ENCODE peak calls at places on chromosomes 6 and 20, in eight cellular contexts. One of them, this sample, is unnamed.

GRCh38 chr6:145147559-145147958 is 587.8 kb downstream of the EPM2A start:
- DNase-seq in GM12865: no peak
- DNase-seq in spleen: no peak
- DNase-seq in cardiac fibroblast: no peak
- DNase-seq in brain microvascular endothelial cell: peak
- DNase-seq in hepatocyte: no peak
- DNase-seq in choroid plexus epithelial cell: peak
- DNase-seq in AG09309: peak
- DNase-seq in this sample: no peak

GRCh38 chr6:159093608-159094443 is 49.0 kb upstream of the TAGAP start:
- DNase-seq in GM12865: no peak
- DNase-seq in spleen: no peak
- DNase-seq in cardiac fibroblast: no peak
- DNase-seq in brain microvascular endothelial cell: no peak
- DNase-seq in hepatocyte: no peak
- DNase-seq in choroid plexus epithelial cell: no peak
- DNase-seq in AG09309: no peak
- DNase-seq in this sample: no peak

GRCh38 chr20:8875586-8875985 is 193.3 kb upstream of the PLCB4 start:
- DNase-seq in GM12865: no peak
- DNase-seq in spleen: no peak
- DNase-seq in cardiac fibroblast: no peak
- DNase-seq in brain microvascular endothelial cell: no peak
- DNase-seq in hepatocyte: no peak
- DNase-seq in choroid plexus epithelial cell: peak
- DNase-seq in AG09309: no peak
- DNase-seq in this sample: no peak

GRCh38 chr6:44527191-44527960 is 139.9 kb downstream of the CDC5L start:
- DNase-seq in GM12865: no peak
- DNase-seq in spleen: no peak
- DNase-seq in cardiac fibroblast: no peak
- DNase-seq in brain microvascular endothelial cell: no peak
- DNase-seq in hepatocyte: no peak
- DNase-seq in choroid plexus epithelial cell: no peak
- DNase-seq in AG09309: no peak
- DNase-seq in this sample: no peak

GRCh38 chr6:37819177-37819801 is at the start of gene ZFAND3:
- DNase-seq in GM12865: peak
- DNase-seq in spleen: peak
- DNase-seq in cardiac fibroblast: peak
- DNase-seq in brain microvascular endothelial cell: peak
- DNase-seq in hepatocyte: peak
- DNase-seq in choroid plexus epithelial cell: peak
- DNase-seq in AG09309: peak
- DNase-seq in this sample: peak

GRCh38 chr20:56362833-56363413 is 4.1 kb downstream of the FAM210B start:
- DNase-seq in GM12865: no peak
- DNase-seq in spleen: peak
- DNase-seq in cardiac fibroblast: no peak
- DNase-seq in brain microvascular endothelial cell: no peak
- DNase-seq in hepatocyte: no peak
- DNase-seq in choroid plexus epithelial cell: no peak
- DNase-seq in AG09309: no peak
- DNase-seq in this sample: no peak

GRCh38 chr6:12613819-12614218 is 102.7 kb upstream of the PHACTR1 start:
- DNase-seq in GM12865: no peak
- DNase-seq in spleen: no peak
- DNase-seq in cardiac fibroblast: peak
- DNase-seq in brain microvascular endothelial cell: no peak
- DNase-seq in hepatocyte: no peak
- DNase-seq in choroid plexus epithelial cell: no peak
- DNase-seq in AG09309: no peak
- DNase-seq in this sample: no peak

GRCh38 chr6:3458706-3459421 is 2.0 kb upstream of the SLC22A23 start:
- DNase-seq in GM12865: no peak
- DNase-seq in spleen: no peak
- DNase-seq in cardiac fibroblast: no peak
- DNase-seq in brain microvascular endothelial cell: no peak
- DNase-seq in hepatocyte: no peak
- DNase-seq in choroid plexus epithelial cell: no peak
- DNase-seq in AG09309: no peak
- DNase-seq in this sample: no peak

GRCh38 chr6:109892451-109893435 is 85.4 kb upstream of the GPR6 start:
- DNase-seq in GM12865: no peak
- DNase-seq in spleen: no peak
- DNase-seq in cardiac fibroblast: no peak
- DNase-seq in brain microvascular endothelial cell: no peak
- DNase-seq in hepatocyte: peak
- DNase-seq in choroid plexus epithelial cell: no peak
- DNase-seq in AG09309: no peak
- DNase-seq in this sample: no peak

GRCh38 chr6:39929733-39930461 is 4.4 kb downstream of the MOCS1 start:
- DNase-seq in GM12865: no peak
- DNase-seq in spleen: peak
- DNase-seq in cardiac fibroblast: peak
- DNase-seq in brain microvascular endothelial cell: peak
- DNase-seq in hepatocyte: no peak
- DNase-seq in choroid plexus epithelial cell: peak
- DNase-seq in AG09309: peak
- DNase-seq in this sample: no peak

GRCh38 chr6:139553916-139554315 is 179.5 kb upstream of the CITED2 start:
- DNase-seq in GM12865: no peak
- DNase-seq in spleen: no peak
- DNase-seq in cardiac fibroblast: no peak
- DNase-seq in brain microvascular endothelial cell: no peak
- DNase-seq in hepatocyte: no peak
- DNase-seq in choroid plexus epithelial cell: no peak
- DNase-seq in AG09309: no peak
- DNase-seq in this sample: no peak

GRCh38 chr6:89360415-89360999 is 8.0 kb upstream of the UBE2J1 start:
- DNase-seq in GM12865: peak
- DNase-seq in spleen: no peak
- DNase-seq in cardiac fibroblast: no peak
- DNase-seq in brain microvascular endothelial cell: no peak
- DNase-seq in hepatocyte: no peak
- DNase-seq in choroid plexus epithelial cell: peak
- DNase-seq in AG09309: no peak
- DNase-seq in this sample: no peak

GRCh38 chr6:120129228-120129627 is 779.7 kb upstream of the MAN1A1 start:
- DNase-seq in GM12865: no peak
- DNase-seq in spleen: no peak
- DNase-seq in cardiac fibroblast: no peak
- DNase-seq in brain microvascular endothelial cell: no peak
- DNase-seq in hepatocyte: no peak
- DNase-seq in choroid plexus epithelial cell: no peak
- DNase-seq in AG09309: no peak
- DNase-seq in this sample: no peak

GRCh38 chr6:164378330-164378729 is 931.1 kb downstream of the C6orf118 start:
- DNase-seq in GM12865: no peak
- DNase-seq in spleen: no peak
- DNase-seq in cardiac fibroblast: no peak
- DNase-seq in brain microvascular endothelial cell: no peak
- DNase-seq in hepatocyte: no peak
- DNase-seq in choroid plexus epithelial cell: no peak
- DNase-seq in AG09309: no peak
- DNase-seq in this sample: no peak

GRCh38 chr6:43634702-43635303 is 837 bp upstream of the MAD2L1BP start:
- DNase-seq in GM12865: no peak
- DNase-seq in spleen: no peak
- DNase-seq in cardiac fibroblast: no peak
- DNase-seq in brain microvascular endothelial cell: no peak
- DNase-seq in hepatocyte: no peak
- DNase-seq in choroid plexus epithelial cell: no peak
- DNase-seq in AG09309: no peak
- DNase-seq in this sample: no peak

GRCh38 chr6:36445651-36446050 is 2.9 kb downstream of the KCTD20 start:
- DNase-seq in GM12865: no peak
- DNase-seq in spleen: no peak
- DNase-seq in cardiac fibroblast: no peak
- DNase-seq in brain microvascular endothelial cell: no peak
- DNase-seq in hepatocyte: no peak
- DNase-seq in choroid plexus epithelial cell: no peak
- DNase-seq in AG09309: no peak
- DNase-seq in this sample: no peak

GRCh38 chr6:30647039-30647801 is at the start of gene C6orf136:
- DNase-seq in GM12865: peak
- DNase-seq in spleen: peak
- DNase-seq in cardiac fibroblast: peak
- DNase-seq in brain microvascular endothelial cell: peak
- DNase-seq in hepatocyte: peak
- DNase-seq in choroid plexus epithelial cell: peak
- DNase-seq in AG09309: no peak
- DNase-seq in this sample: peak

GRCh38 chr20:10603971-10604864 is 69.6 kb downstream of the JAG1 start:
- DNase-seq in GM12865: no peak
- DNase-seq in spleen: no peak
- DNase-seq in cardiac fibroblast: peak
- DNase-seq in brain microvascular endothelial cell: peak
- DNase-seq in hepatocyte: peak
- DNase-seq in choroid plexus epithelial cell: peak
- DNase-seq in AG09309: peak
- DNase-seq in this sample: no peak

GRCh38 chr20:10603378-10603777 is 70.4 kb downstream of the JAG1 start:
- DNase-seq in GM12865: peak
- DNase-seq in spleen: no peak
- DNase-seq in cardiac fibroblast: no peak
- DNase-seq in brain microvascular endothelial cell: peak
- DNase-seq in hepatocyte: no peak
- DNase-seq in choroid plexus epithelial cell: no peak
- DNase-seq in AG09309: no peak
- DNase-seq in this sample: no peak

GRCh38 chr20:10605547-10606195 is 68.1 kb downstream of the JAG1 start:
- DNase-seq in GM12865: no peak
- DNase-seq in spleen: no peak
- DNase-seq in cardiac fibroblast: no peak
- DNase-seq in brain microvascular endothelial cell: no peak
- DNase-seq in hepatocyte: no peak
- DNase-seq in choroid plexus epithelial cell: no peak
- DNase-seq in AG09309: no peak
- DNase-seq in this sample: no peak

GRCh38 chr20:10604865-10605440 is 68.8 kb downstream of the JAG1 start:
- DNase-seq in GM12865: no peak
- DNase-seq in spleen: no peak
- DNase-seq in cardiac fibroblast: no peak
- DNase-seq in brain microvascular endothelial cell: no peak
- DNase-seq in hepatocyte: no peak
- DNase-seq in choroid plexus epithelial cell: no peak
- DNase-seq in AG09309: no peak
- DNase-seq in this sample: no peak

GRCh38 chr20:10602141-10602660 is 71.6 kb downstream of the JAG1 start:
- DNase-seq in GM12865: no peak
- DNase-seq in spleen: no peak
- DNase-seq in cardiac fibroblast: no peak
- DNase-seq in brain microvascular endothelial cell: no peak
- DNase-seq in hepatocyte: no peak
- DNase-seq in choroid plexus epithelial cell: peak
- DNase-seq in AG09309: no peak
- DNase-seq in this sample: no peak
- TF ChIP-seq CTCF in GM12865: no peak
- TF ChIP-seq CTCF in spleen: no peak
- TF ChIP-seq CTCF in cardiac fibroblast: no peak
- TF ChIP-seq CTCF in brain microvascular endothelial cell: no peak
- TF ChIP-seq CTCF in hepatocyte: no peak
- TF ChIP-seq CTCF in choroid plexus epithelial cell: no peak
- TF ChIP-seq CTCF in AG09309: no peak
- TF ChIP-seq CTCF in this sample: no peak

DNA sequence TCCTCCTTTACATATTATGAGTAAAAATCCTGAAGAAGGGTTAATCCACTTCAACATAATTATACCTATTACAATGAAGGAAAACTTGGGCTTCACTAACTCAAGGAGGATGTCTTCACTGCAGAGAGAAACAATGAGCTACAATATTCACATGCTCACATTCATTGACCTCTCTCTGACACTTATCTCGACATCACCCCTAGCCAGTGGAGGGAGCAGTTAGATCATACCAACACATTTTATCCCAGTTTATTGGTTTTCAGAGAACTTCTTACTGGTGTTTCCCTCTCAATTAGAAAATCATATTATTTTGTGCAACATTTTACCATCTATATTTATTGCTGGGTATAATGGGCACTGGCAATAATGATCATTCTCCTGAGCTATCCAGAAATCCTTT is 646.5 kb downstream of the TENT5A start:
- DNase-seq in GM12865: no peak
- DNase-seq in spleen: no peak
- DNase-seq in cardiac fibroblast: no peak
- DNase-seq in brain microvascular endothelial cell: no peak
- DNase-seq in hepatocyte: no peak
- DNase-seq in choroid plexus epithelial cell: peak
- DNase-seq in AG09309: no peak
- DNase-seq in this sample: no peak
- TF ChIP-seq CTCF in GM12865: no peak
- TF ChIP-seq CTCF in spleen: no peak
- TF ChIP-seq CTCF in cardiac fibroblast: peak
- TF ChIP-seq CTCF in brain microvascular endothelial cell: no peak
- TF ChIP-seq CTCF in hepatocyte: no peak
- TF ChIP-seq CTCF in choroid plexus epithelial cell: peak
- TF ChIP-seq CTCF in AG09309: peak
- TF ChIP-seq CTCF in this sample: no peak

GRCh38 chr20:49245921-49246740 is 26.9 kb downstream of the DDX27 start:
- DNase-seq in GM12865: peak
- DNase-seq in spleen: no peak
- DNase-seq in cardiac fibroblast: peak
- DNase-seq in brain microvascular endothelial cell: peak
- DNase-seq in hepatocyte: peak
- DNase-seq in choroid plexus epithelial cell: peak
- DNase-seq in AG09309: no peak
- DNase-seq in this sample: peak
- TF ChIP-seq CTCF in GM12865: peak
- TF ChIP-seq CTCF in spleen: peak
- TF ChIP-seq CTCF in cardiac fibroblast: peak
- TF ChIP-seq CTCF in brain microvascular endothelial cell: peak
- TF ChIP-seq CTCF in hepatocyte: peak
- TF ChIP-seq CTCF in choroid plexus epithelial cell: peak
- TF ChIP-seq CTCF in AG09309: peak
- TF ChIP-seq CTCF in this sample: peak

DNA sequence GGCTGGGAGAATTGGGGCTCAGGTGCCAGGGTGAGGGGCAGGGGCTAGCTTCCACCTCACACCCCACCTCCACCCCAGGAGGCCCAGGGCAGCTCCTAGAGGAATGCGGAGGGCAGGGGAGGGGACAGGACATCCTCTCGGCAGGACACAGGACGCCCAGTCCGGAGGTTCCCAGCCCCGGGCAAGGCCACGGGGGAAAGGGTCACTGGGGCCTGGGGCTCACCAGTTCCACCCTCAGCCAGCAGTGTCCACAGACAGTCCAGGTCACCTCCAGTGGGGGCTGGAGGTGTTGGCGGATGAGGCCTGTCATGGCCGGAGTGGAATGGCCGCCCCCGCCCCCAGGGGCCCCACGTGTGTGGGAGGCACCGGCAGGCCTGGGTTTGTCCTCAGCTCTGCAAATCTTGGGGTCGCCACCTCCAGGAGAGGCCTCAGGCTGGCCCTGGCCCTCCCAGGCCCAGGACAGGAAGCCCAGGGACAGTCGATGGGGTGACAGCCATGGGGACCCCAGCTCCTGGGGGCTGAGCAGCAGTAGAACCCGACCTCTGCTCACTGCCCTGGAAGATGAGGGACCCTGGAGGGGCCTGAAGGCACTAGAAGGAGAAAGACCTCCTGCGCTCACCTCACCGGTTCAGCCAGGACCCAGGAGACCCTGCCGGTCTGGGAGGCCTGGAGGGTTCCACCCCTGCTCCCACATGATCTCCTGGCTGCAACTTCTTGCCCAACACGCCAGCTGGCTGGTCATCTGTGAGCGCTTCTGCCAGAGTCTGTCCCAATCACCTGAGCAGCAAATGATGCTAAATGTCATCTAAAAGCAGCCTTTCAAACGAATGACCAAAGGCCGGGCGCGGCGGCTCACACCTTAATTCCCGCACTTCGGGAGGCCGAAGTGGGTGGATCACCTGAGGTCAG is 13.0 kb upstream of the ABHD16B start:
- DNase-seq in GM12865: no peak
- DNase-seq in spleen: peak
- DNase-seq in cardiac fibroblast: no peak
- DNase-seq in brain microvascular endothelial cell: no peak
- DNase-seq in hepatocyte: no peak
- DNase-seq in choroid plexus epithelial cell: no peak
- DNase-seq in AG09309: no peak
- DNase-seq in this sample: no peak
- TF ChIP-seq CTCF in GM12865: no peak
- TF ChIP-seq CTCF in spleen: no peak
- TF ChIP-seq CTCF in cardiac fibroblast: no peak
- TF ChIP-seq CTCF in brain microvascular endothelial cell: no peak
- TF ChIP-seq CTCF in hepatocyte: no peak
- TF ChIP-seq CTCF in choroid plexus epithelial cell: no peak
- TF ChIP-seq CTCF in AG09309: no peak
- TF ChIP-seq CTCF in this sample: no peak

This sample was measured in HFF-Myc.